ENCODE peak calls at places on chromosomes 13 and 19, in four cellular contexts. Y, T, U and Q are unnamed samples.

GRCh38 chr13:53151692-53152421 is 123.2 kb downstream of the OLFM4 start:
- DNase-seq in Y (peak; percentile 92), T (peak; percentile 27), U (no peak), Q (no peak)

GRCh38 chr19:6693056-6693471 is 23.1 kb upstream of the TNFSF14 start:
- DNase-seq in Y (no peak), T (peak; percentile 31), U (no peak), Q (no peak)

GRCh38 chr13:38954291-38954690 is 36.3 kb downstream of the STOML3 start:
- DNase-seq in Y (no peak), T (no peak), U (no peak), Q (no peak)

GRCh38 chr19:18832331-18833140 is 777 bp downstream of the UPF1 start:
- DNase-seq in Y (peak; percentile 61), T (peak; percentile 32), U (no peak), Q (no peak)

GRCh38 chr19:10299545-10300458 is 9.8 kb downstream of the ZGLP1 start:
- DNase-seq in Y (no peak), T (no peak), U (no peak), Q (no peak)

GRCh38 chr13:109166807-109167206 is 537.4 kb downstream of the MYO16 start:
- DNase-seq in Y (peak; percentile 47), T (no peak), U (no peak), Q (peak; percentile 66)

GRCh38 chr13:35485451-35485850 is 9.0 kb upstream of the MAB21L1 start:
- DNase-seq in Y (peak; percentile 44), T (no peak), U (no peak), Q (no peak)

GRCh38 chr19:35975608-35976214 is 19.3 kb upstream of the SDHAF1 start:
- DNase-seq in Y (peak; percentile 55), T (no peak), U (no peak), Q (no peak)

GRCh38 chr13:40233731-40234195 is 432.7 kb downstream of the FOXO1 start:
- DNase-seq in Y (no peak), T (no peak), U (no peak), Q (no peak)

GRCh38 chr19:45074744-45075143 is 1.5 kb downstream of the ZNF296 start:
- DNase-seq in Y (no peak), T (no peak), U (no peak), Q (no peak)

GRCh38 chr19:34178276-34178614 is 5.9 kb downstream of the LSM14A start:
- DNase-seq in Y (no peak), T (no peak), U (no peak), Q (no peak)

GRCh38 chr19:38494379-38494778 is 60.9 kb downstream of the RYR1 start:
- DNase-seq in Y (no peak), T (no peak), U (no peak), Q (no peak)

GRCh38 chr19:571127-571974 is 1.0 kb upstream of the BSG start:
- DNase-seq in Y (peak; percentile 84), T (peak; percentile 76), U (no peak), Q (no peak)

GRCh38 chr19:53466726-53467125 is 807 bp upstream of the ZNF813 start:
- DNase-seq in Y (no peak), T (no peak), U (no peak), Q (no peak)

GRCh38 chr13:71464673-71465072 is 402.3 kb downstream of the DACH1 start:
- DNase-seq in Y (no peak), T (no peak), U (no peak), Q (no peak)

GRCh38 chr13:46622918-46623256 is 69.9 kb downstream of the LRCH1 start:
- DNase-seq in Y (peak; percentile 22), T (no peak), U (no peak), Q (no peak)

GRCh38 chr19:41646589-41647204 is 19.8 kb upstream of the CEACAM4 start:
- DNase-seq in Y (peak; percentile 80), T (peak; percentile 43), U (no peak), Q (no peak)

GRCh38 chr13:43107780-43108179 is 84.4 kb downstream of the DNAJC15 start:
- DNase-seq in Y (no peak), T (no peak), U (no peak), Q (no peak)

GRCh38 chr13:57843555-57843954 is 212.0 kb downstream of the PCDH17 start:
- DNase-seq in Y (no peak), T (no peak), U (no peak), Q (no peak)

GRCh38 chr19:38737921-38738731 is 6.1 kb downstream of the CAPN12 start:
- DNase-seq in Y (no peak), T (no peak), U (no peak), Q (no peak)

GRCh38 chr13:45718063-45718462 is 15.9 kb downstream of the CBY2 start:
- DNase-seq in Y (peak; percentile 79), T (peak; percentile 24), U (no peak), Q (no peak)

GRCh38 chr13:45994752-45995151 is 57.8 kb downstream of the ZC3H13 start:
- DNase-seq in Y (no peak), T (no peak), U (no peak), Q (no peak)

GRCh38 chr19:30802424-30803013 is 430.3 kb downstream of the ZNF536 start:
- DNase-seq in Y (no peak), T (no peak), U (no peak), Q (no peak)

DNA sequence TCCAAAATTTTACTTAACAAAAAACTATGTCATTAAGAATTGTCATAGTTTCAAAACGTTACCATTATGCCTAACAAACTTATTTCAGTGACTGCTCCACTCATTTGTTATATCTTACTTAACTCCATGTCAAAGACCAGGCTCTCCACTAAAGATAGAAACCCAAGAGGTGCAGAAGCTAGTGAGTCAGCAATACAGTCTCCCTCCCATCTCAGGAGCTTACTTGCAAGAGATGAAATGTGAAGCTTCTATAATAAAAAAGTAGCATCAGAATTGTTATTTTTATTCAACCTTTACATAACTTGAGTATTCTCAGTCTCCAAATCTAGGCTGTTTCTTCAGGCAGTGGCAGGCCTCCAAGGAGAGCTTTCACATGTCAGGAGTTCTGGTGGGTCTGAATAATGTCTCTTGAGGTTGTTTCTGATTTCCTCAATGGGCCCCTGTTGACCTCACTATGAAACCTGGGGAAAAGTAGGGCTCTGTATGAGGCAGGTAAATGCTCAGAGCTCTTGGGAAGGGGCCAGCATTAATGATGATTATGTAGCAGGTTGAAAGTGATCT is 242.0 kb downstream of the NDFIP2 start:
- DNase-seq in Y (no peak), T (no peak), U (no peak), Q (no peak)
- H3K27ac ChIP-seq in Y (no peak overlapping the region), T (peak overlapping the region; percentile 71), U (no peak overlapping the region), Q (no peak overlapping the region)

DNA sequence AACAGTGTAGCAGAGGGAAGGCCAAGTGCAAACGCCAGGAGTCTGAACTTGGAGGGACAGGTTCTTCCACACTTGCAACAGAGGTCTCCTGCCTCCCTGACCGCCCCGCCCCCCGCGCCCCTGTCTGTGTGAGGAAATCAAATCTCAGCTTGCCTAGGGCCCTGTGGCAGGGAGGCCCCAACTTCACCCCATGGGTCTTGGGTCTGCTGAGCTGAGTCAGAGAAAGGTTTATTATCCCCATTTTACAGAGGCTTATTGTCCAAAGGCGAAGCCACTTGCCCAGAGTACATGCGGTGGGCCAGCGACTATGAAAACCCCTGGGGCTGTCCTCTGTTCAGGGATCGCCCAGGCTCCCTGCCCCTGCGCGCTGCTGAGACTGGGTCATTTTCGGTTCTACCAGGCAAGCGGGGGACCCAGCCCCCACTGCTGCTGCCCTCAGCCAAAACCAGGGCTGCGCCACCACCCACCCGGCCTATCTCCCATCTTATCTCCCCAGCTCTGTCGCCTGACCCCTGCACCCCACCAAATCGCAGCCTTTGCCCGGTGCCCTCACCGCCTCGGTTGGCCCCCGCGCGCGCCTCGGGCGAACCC is 956 bp upstream of the CERS4 start:
- DNase-seq in Y (no peak), T (no peak), U (no peak), Q (no peak)
- H3K27ac ChIP-seq in Y (no peak overlapping the region), T (peak overlapping the region; percentile 75), U (peak overlapping the region; percentile 40), Q (peak overlapping the region; percentile 80)

GRCh38 chr19:28541029-28541428 is 671.9 kb downstream of the UQCRFS1 start:
- DNase-seq in Y (no peak), T (no peak), U (no peak), Q (no peak)
- H3K27ac ChIP-seq in Y (no peak overlapping the region), T (no peak overlapping the region), U (no peak overlapping the region), Q (no peak overlapping the region)

DNA sequence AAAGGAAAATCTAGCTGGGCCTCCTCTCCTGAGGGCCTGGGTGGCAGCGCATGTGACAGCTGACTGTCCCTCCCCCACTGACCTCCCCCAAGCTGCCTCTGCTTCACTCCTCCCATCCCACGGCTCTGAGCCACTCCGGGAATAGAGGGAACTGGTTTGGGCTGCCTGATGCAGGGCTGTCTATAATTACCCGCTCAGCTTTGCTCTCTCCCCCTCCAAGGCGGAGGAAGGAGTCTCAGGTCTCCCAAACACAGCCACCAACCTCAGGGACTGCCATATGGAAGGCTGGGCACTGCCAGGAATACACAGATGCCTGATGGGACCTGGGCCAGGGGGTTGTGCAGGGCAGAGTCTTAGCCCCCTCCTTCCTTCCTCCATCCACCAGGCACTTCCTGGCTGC is 7.8 kb downstream of the NAPA start:
- DNase-seq in Y (no peak), T (no peak), U (no peak), Q (no peak)
- H3K27ac ChIP-seq in Y (no peak overlapping the region), T (no peak overlapping the region), U (no peak overlapping the region), Q (peak overlapping the region; percentile 57)

GRCh38 chr19:4089400-4089908 is 22.8 kb upstream of the ZBTB7A start:
- DNase-seq in Y (no peak), T (no peak), U (no peak), Q (no peak)
- H3K27ac ChIP-seq in Y (no peak overlapping the region), T (no peak overlapping the region), U (no peak overlapping the region), Q (peak overlapping the region; percentile 13)

GRCh38 chr19:46410205-46411087 is 2.9 kb downstream of the CCDC8 start:
- DNase-seq in Y (no peak), T (no peak), U (no peak), Q (no peak)
- H3K27ac ChIP-seq in Y (no peak overlapping the region), T (no peak overlapping the region), U (peak overlapping the region; percentile 88), Q (no peak overlapping the region)

GRCh38 chr19:48772503-48772953 is 17.2 kb downstream of the FGF21 start:
- DNase-seq in Y (no peak), T (no peak), U (no peak), Q (no peak)
- H3K27ac ChIP-seq in Y (no peak overlapping the region), T (no peak overlapping the region), U (no peak overlapping the region), Q (no peak overlapping the region)

GRCh38 chr19:3178973-3179738 is 587 bp downstream of the S1PR4 start:
- DNase-seq in Y (no peak), T (no peak), U (no peak), Q (no peak)

GRCh38 chr19:3178377-3178972 is at the start of gene S1PR4:
- DNase-seq in Y (peak; percentile 55), T (no peak), U (no peak), Q (no peak)

GRCh38 chr19:3175761-3176714 is 2.5 kb upstream of the S1PR4 start:
- DNase-seq in Y (no peak), T (peak; percentile 87), U (no peak), Q (no peak)

GRCh38 chr19:3176715-3177501 is 1.7 kb upstream of the S1PR4 start:
- DNase-seq in Y (no peak), T (peak; percentile 83), U (no peak), Q (no peak)

DNA sequence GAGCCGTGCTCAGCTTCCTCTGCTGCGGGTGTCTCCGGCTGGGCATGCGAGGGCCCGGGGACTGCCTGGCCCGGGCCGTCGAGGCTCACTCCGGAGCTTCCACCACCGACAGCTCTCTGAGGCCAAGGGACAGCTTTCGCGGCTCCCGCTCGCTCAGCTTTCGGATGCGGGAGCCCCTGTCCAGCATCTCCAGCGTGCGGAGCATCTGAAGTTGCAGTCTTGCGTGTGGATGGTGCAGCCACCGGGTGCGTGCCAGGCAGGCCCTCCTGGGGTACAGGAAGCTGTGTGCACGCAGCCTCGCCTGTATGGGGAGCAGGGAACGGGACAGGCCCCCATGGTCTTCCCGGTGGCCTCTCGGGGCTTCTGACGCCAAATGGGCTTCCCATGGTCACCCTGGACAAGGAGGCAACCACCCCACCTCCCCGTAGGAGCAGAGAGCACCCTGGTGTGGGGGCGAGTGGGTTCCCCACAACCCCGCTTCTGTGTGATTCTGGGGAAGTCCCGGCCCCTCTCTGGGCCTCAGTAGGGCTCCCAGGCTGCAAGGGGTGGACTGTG is 1.2 kb downstream of the S1PR4 start:
- DNase-seq in Y (no peak), T (no peak), U (no peak), Q (no peak)
- H3K27ac ChIP-seq in Y (no peak overlapping the region), T (no peak overlapping the region), U (no peak overlapping the region), Q (no peak overlapping the region)